ENCODE peak calls at places on chromosomes 2 and 18, in four cellular contexts. One of them, this sample, is unnamed.

GRCh38 chr18:55546873-55547704 is 40.9 kb downstream of the TCF4 start:
- DNase-seq in K562: no peak
- DNase-seq in H1: no peak
- DNase-seq in GM12878: no peak
- DNase-seq in this sample: no peak

GRCh38 chr2:128027801-128028667 is at the start of gene SAP130:
- DNase-seq in K562: peak
- DNase-seq in H1: peak
- DNase-seq in GM12878: peak
- DNase-seq in this sample: peak

GRCh38 chr2:223970343-223971128 is 13.3 kb downstream of the MRPL44 start:
- DNase-seq in K562: no peak
- DNase-seq in H1: peak
- DNase-seq in GM12878: no peak
- DNase-seq in this sample: peak

GRCh38 chr18:11909597-11910026 is 1.5 kb upstream of the MPPE1 start:
- DNase-seq in K562: no peak
- DNase-seq in H1: no peak
- DNase-seq in GM12878: no peak
- DNase-seq in this sample: peak

GRCh38 chr2:201643216-201643651 is at the start of gene TMEM237:
- DNase-seq in K562: peak
- DNase-seq in H1: peak
- DNase-seq in GM12878: no peak
- DNase-seq in this sample: no peak

GRCh38 chr2:66145490-66145889 is 289.4 kb upstream of the MEIS1 start:
- DNase-seq in K562: no peak
- DNase-seq in H1: no peak
- DNase-seq in GM12878: no peak
- DNase-seq in this sample: no peak

GRCh38 chr2:61448229-61448628 is 22.7 kb downstream of the USP34 start:
- DNase-seq in K562: no peak
- DNase-seq in H1: no peak
- DNase-seq in GM12878: no peak
- DNase-seq in this sample: no peak

GRCh38 chr2:28082131-28082530 is 191.6 kb downstream of the BABAM2 start:
- DNase-seq in K562: no peak
- DNase-seq in H1: no peak
- DNase-seq in GM12878: no peak
- DNase-seq in this sample: no peak

GRCh38 chr2:75431757-75432156 is 129.0 kb downstream of the EVA1A start:
- DNase-seq in K562: no peak
- DNase-seq in H1: no peak
- DNase-seq in GM12878: peak
- DNase-seq in this sample: no peak

GRCh38 chr2:65402780-65403528 is 29.4 kb downstream of the SPRED2 start:
- DNase-seq in K562: no peak
- DNase-seq in H1: no peak
- DNase-seq in GM12878: no peak
- DNase-seq in this sample: peak

GRCh38 chr2:161096336-161096735 is 63.9 kb upstream of the TANK start:
- DNase-seq in K562: no peak
- DNase-seq in H1: no peak
- DNase-seq in GM12878: no peak
- DNase-seq in this sample: no peak

GRCh38 chr2:64632855-64633819 is 20.6 kb downstream of the SERTAD2 start:
- DNase-seq in K562: no peak
- DNase-seq in H1: no peak
- DNase-seq in GM12878: no peak
- DNase-seq in this sample: no peak

GRCh38 chr2:152336103-152336853 is 1.3 kb downstream of the FMNL2 start:
- DNase-seq in K562: no peak
- DNase-seq in H1: peak
- DNase-seq in GM12878: no peak
- DNase-seq in this sample: no peak

GRCh38 chr2:64400103-64400728 is 53.7 kb upstream of the LGALSL start:
- DNase-seq in K562: no peak
- DNase-seq in H1: no peak
- DNase-seq in GM12878: no peak
- DNase-seq in this sample: peak

GRCh38 chr2:164920430-164920829 is 34.9 kb downstream of the SLC38A11 start:
- DNase-seq in K562: no peak
- DNase-seq in H1: no peak
- DNase-seq in GM12878: no peak
- DNase-seq in this sample: no peak

GRCh38 chr18:5527603-5528002 is 16.2 kb downstream of the EPB41L3 start:
- DNase-seq in K562: no peak
- DNase-seq in H1: no peak
- DNase-seq in GM12878: no peak
- DNase-seq in this sample: peak

GRCh38 chr2:129008055-129008880 is 689.6 kb upstream of the HS6ST1 start:
- DNase-seq in K562: no peak
- DNase-seq in H1: no peak
- DNase-seq in GM12878: no peak
- DNase-seq in this sample: no peak

GRCh38 chr2:54479422-54479821 is 23.3 kb downstream of the SPTBN1 start:
- DNase-seq in K562: peak
- DNase-seq in H1: no peak
- DNase-seq in GM12878: no peak
- DNase-seq in this sample: peak

GRCh38 chr2:54480025-54480424 is 23.9 kb downstream of the SPTBN1 start:
- DNase-seq in K562: no peak
- DNase-seq in H1: no peak
- DNase-seq in GM12878: no peak
- DNase-seq in this sample: no peak

GRCh38 chr2:54483426-54483825 is 27.3 kb downstream of the SPTBN1 start:
- DNase-seq in K562: no peak
- DNase-seq in H1: no peak
- DNase-seq in GM12878: no peak
- DNase-seq in this sample: no peak

GRCh38 chr2:54481686-54482085 is 25.6 kb downstream of the SPTBN1 start:
- DNase-seq in K562: no peak
- DNase-seq in H1: no peak
- DNase-seq in GM12878: no peak
- DNase-seq in this sample: no peak

GRCh38 chr2:54482725-54483124 is 26.6 kb downstream of the SPTBN1 start:
- DNase-seq in K562: no peak
- DNase-seq in H1: no peak
- DNase-seq in GM12878: no peak
- DNase-seq in this sample: no peak
- H3K27ac ChIP-seq in K562: no peak
- H3K27ac ChIP-seq in H1: no peak
- H3K27ac ChIP-seq in GM12878: no peak
- H3K27ac ChIP-seq in this sample: no peak

DNA sequence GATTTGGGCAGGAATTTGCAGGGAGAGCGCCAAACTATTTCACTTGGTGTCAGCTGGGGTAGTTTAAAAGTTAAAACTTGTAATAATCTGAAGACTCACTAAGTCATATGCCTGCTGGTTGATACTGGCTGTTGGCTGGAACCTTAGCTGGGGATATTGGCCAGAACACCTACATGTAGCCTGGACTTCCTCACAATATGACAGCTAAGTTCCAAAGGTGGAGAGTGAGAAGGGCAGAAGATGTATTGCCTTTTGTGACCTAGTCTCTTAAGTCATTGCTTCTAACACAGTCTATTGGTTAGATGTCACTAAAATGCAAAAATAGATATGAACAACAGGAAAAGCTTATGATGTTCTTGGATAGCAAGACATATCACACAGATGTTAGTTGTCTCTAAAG is 113.2 kb upstream of the CHAC2 start:
- DNase-seq in K562: no peak
- DNase-seq in H1: no peak
- DNase-seq in GM12878: no peak
- DNase-seq in this sample: no peak
- TF ChIP-seq POLR2AphosphoS5 in K562: no peak
- TF ChIP-seq POLR2AphosphoS5 in H1: no peak
- TF ChIP-seq POLR2AphosphoS5 in GM12878: no peak
- TF ChIP-seq POLR2AphosphoS5 in this sample: no peak

GRCh38 chr2:236894791-236895190 is 190.9 kb upstream of the COPS8 start:
- DNase-seq in K562: no peak
- DNase-seq in H1: no peak
- DNase-seq in GM12878: no peak
- DNase-seq in this sample: no peak
- TF ChIP-seq GABPA in K562: no peak
- TF ChIP-seq GABPA in H1: no peak
- TF ChIP-seq GABPA in GM12878: no peak
- TF ChIP-seq GABPA in this sample: no peak

GRCh38 chr2:73239776-73240175 is 5.7 kb downstream of the CCT7 start:
- DNase-seq in K562: no peak
- DNase-seq in H1: no peak
- DNase-seq in GM12878: no peak
- DNase-seq in this sample: no peak
- H3K27ac ChIP-seq in K562: no peak
- H3K27ac ChIP-seq in H1: no peak
- H3K27ac ChIP-seq in GM12878: no peak
- H3K27ac ChIP-seq in this sample: no peak

GRCh38 chr2:43226558-43226954 is at the start of gene ZFP36L2:
- DNase-seq in K562: peak
- DNase-seq in H1: peak
- DNase-seq in GM12878: no peak
- DNase-seq in this sample: peak
- TF ChIP-seq POLR2AphosphoS5 in K562: peak
- TF ChIP-seq POLR2AphosphoS5 in H1: peak
- TF ChIP-seq POLR2AphosphoS5 in GM12878: peak
- TF ChIP-seq POLR2AphosphoS5 in this sample: no peak